ENCODE peak calls at places on chromosomes 11 and 22, in seven cellular contexts. O, Q, T, H, M, N and B are unnamed samples.

GRCh38 chr11:94544832-94545640 is 1.3 kb downstream of the FUT4 start:
- DNase-seq in O (peak; percentile 86), Q (peak; percentile 70), T (peak; percentile 81), H (peak; percentile 29), M (peak; percentile 69), N (no peak), B (no peak)

GRCh38 chr11:47394322-47395224 is 13.8 kb upstream of the SLC39A13 start:
- DNase-seq in O (peak; percentile 84), Q (peak; percentile 85), T (no peak), H (peak; percentile 90), M (peak; percentile 61), N (no peak), B (no peak)

GRCh38 chr11:124070906-124071621 is 29.9 kb upstream of the OR10G7 start:
- DNase-seq in O (peak; percentile 82), Q (peak; percentile 81), T (no peak), H (peak; percentile 90), M (peak; percentile 75), N (peak; percentile 67), B (peak; percentile 22)

GRCh38 chr22:45903355-45904149 is 73.4 kb downstream of the WNT7B start:
- DNase-seq in O (no peak), Q (no peak), T (no peak), H (peak; percentile 76), M (no peak), N (peak; percentile 27), B (no peak)

GRCh38 chr11:66727883-66728759 is 895 bp downstream of the SPTBN2 start:
- DNase-seq in O (no peak), Q (no peak), T (no peak), H (no peak), M (peak; percentile 52), N (no peak), B (no peak)

GRCh38 chr22:29165336-29166060 is 40.2 kb upstream of the EMID1 start:
- DNase-seq in O (peak; percentile 46), Q (peak; percentile 20), T (no peak), H (no peak), M (peak; percentile 40), N (no peak), B (no peak)

GRCh38 chr11:70460111-70460510 is 61.8 kb downstream of the CTTN start:
- DNase-seq in O (no peak), Q (no peak), T (no peak), H (no peak), M (no peak), N (no peak), B (no peak)

GRCh38 chr11:115939726-115940421 is 435.7 kb upstream of the CADM1 start:
- DNase-seq in O (no peak), Q (no peak), T (no peak), H (no peak), M (no peak), N (no peak), B (no peak)

GRCh38 chr11:57781529-57781943 is 19.9 kb downstream of the CTNND1 start:
- DNase-seq in O (peak; percentile 86), Q (peak; percentile 78), T (no peak), H (no peak), M (no peak), N (no peak), B (no peak)

GRCh38 chr11:133918606-133919260 is 38.0 kb downstream of the IGSF9B start:
- DNase-seq in O (peak; percentile 65), Q (no peak), T (no peak), H (no peak), M (no peak), N (no peak), B (no peak)

GRCh38 chr11:133919330-133920108 is 37.2 kb downstream of the IGSF9B start:
- DNase-seq in O (no peak), Q (no peak), T (no peak), H (no peak), M (no peak), N (no peak), B (no peak)

GRCh38 chr11:133916790-133917440 is 39.9 kb downstream of the IGSF9B start:
- DNase-seq in O (no peak), Q (no peak), T (no peak), H (no peak), M (no peak), N (no peak), B (no peak)

GRCh38 chr11:133920109-133920990 is 36.4 kb downstream of the IGSF9B start:
- DNase-seq in O (no peak), Q (no peak), T (no peak), H (no peak), M (no peak), N (no peak), B (no peak)

DNA sequence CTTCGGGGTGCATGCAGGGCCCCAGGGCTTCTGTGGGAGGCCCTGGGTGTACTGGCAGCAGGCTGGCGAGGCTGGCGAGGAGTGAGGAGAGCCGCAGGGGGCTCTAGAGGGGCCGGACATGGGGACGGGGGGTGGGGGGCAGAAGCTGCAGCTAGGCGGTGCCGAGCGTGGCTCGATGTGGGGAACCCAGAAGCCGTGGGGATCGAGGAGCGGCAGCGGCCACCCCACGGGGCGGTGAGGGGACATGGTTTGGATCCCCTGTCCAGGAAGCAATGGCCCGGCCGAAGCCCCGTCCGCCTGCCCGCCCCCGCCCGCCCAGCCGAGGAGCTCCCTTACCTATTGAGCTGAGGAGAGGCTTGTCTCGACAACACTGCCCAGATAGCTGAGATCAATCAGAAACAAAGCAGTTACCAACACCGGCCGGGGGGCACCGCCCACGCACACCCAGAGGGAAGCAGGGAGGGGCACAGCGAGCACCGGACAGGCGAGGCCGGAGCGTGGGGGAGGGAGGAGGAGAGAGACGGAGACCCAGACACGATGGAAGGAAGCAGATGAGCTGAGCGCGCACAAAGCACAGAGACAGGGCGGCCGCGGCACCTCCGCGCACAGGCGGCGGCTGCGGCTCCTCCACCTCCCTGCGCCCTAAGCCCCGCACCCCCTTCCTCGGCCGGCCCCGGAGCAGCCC is 38.7 kb downstream of the IGSF9B start:
- DNase-seq in O (peak; percentile 42), Q (no peak), T (no peak), H (no peak), M (no peak), N (no peak), B (no peak)
- H3K4me3 ChIP-seq in O (no peak overlapping the region), Q (no peak overlapping the region), T (no peak overlapping the region), H (no peak overlapping the region), M (no peak overlapping the region), N (no peak overlapping the region), B (no peak overlapping the region)

GRCh38 chr11:127670372-127670771 is 669.8 kb upstream of the KIRREL3 start:
- DNase-seq in O (no peak), Q (no peak), T (no peak), H (no peak), M (no peak), N (no peak), B (no peak)

GRCh38 chr11:127677813-127678212 is 677.2 kb upstream of the KIRREL3 start:
- DNase-seq in O (no peak), Q (no peak), T (no peak), H (no peak), M (no peak), N (no peak), B (no peak)

GRCh38 chr11:127680146-127680545 is 679.6 kb upstream of the KIRREL3 start:
- DNase-seq in O (no peak), Q (no peak), T (no peak), H (no peak), M (no peak), N (no peak), B (no peak)

GRCh38 chr11:127674754-127675153 is 674.2 kb upstream of the KIRREL3 start:
- DNase-seq in O (no peak), Q (no peak), T (no peak), H (no peak), M (no peak), N (no peak), B (no peak)

GRCh38 chr11:127675602-127676001 is 675.0 kb upstream of the KIRREL3 start:
- DNase-seq in O (no peak), Q (no peak), T (no peak), H (peak; percentile 1), M (no peak), N (no peak), B (no peak)
- H3K4me3 ChIP-seq in O (no peak overlapping the region), Q (no peak overlapping the region), T (no peak overlapping the region), H (no peak overlapping the region), M (no peak overlapping the region), N (no peak overlapping the region), B (no peak overlapping the region)

GRCh38 chr11:121429556-121429955 is 22.6 kb upstream of the SORL1 start:
- DNase-seq in O (no peak), Q (no peak), T (no peak), H (no peak), M (no peak), N (no peak), B (no peak)
- H3K4me3 ChIP-seq in O (no peak overlapping the region), Q (no peak overlapping the region), T (no peak overlapping the region), H (no peak overlapping the region), M (no peak overlapping the region), N (no peak overlapping the region), B (no peak overlapping the region)

GRCh38 chr11:32435152-32435480 is 223 bp downstream of the WT1 start:
- DNase-seq in O (no peak), Q (no peak), T (no peak), H (peak; percentile 75), M (no peak), N (no peak), B (no peak)
- H3K4me3 ChIP-seq in O (no peak overlapping the region), Q (peak overlapping the region; percentile 21), T (peak overlapping the region; percentile 44), H (peak overlapping the region; percentile 22), M (peak overlapping the region; percentile 34), N (no peak overlapping the region), B (peak overlapping the region; percentile 48)

DNA sequence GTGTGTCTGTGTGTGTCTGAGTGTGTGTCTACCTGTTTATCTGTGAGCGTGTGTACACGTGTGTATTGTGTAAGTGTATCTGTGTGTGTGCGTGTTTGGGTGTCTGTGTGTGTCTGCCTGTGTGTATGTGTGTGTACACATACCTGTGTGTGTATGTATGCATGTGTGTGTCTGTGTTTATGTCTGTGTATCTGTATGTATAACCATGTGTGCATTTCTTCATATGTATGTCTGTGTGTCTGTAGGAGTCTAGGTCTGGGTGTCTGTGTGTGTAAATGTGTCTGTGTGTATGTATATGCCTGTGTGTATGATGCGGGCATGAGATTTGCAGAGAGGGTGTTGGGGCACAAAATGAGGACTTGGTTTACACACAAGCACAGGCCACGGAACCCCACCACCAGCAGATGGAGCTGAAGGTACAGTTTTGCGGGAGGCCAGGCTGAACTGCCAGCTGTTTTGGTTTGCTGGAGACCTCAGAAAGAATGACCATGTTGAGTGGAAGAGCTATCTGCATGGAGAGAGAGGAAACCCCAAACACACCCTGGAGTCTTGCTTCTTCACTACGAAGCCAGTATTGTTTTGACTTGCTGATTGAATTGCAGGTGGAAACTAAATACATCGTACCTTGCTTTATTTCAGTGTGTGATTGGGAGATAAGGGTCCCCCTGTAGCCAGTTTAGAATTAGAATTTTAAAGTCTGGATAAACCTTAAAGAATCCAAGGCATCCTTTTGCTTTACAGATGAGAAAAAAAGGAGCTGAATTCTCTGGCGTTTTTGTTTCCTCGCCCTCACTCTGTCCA is 497.2 kb downstream of the NTM start:
- DNase-seq in O (peak; percentile 84), Q (no peak), T (no peak), H (peak; percentile 92), M (peak; percentile 84), N (peak; percentile 81), B (no peak)
- H3K4me3 ChIP-seq in O (no peak overlapping the region), Q (no peak overlapping the region), T (no peak overlapping the region), H (no peak overlapping the region), M (no peak overlapping the region), N (no peak overlapping the region), B (no peak overlapping the region)

GRCh38 chr11:105007463-105007862 is 15.5 kb downstream of the CASP5 start:
- DNase-seq in O (no peak), Q (no peak), T (no peak), H (no peak), M (no peak), N (no peak), B (no peak)
- H3K4me3 ChIP-seq in O (no peak overlapping the region), Q (no peak overlapping the region), T (no peak overlapping the region), H (no peak overlapping the region), M (no peak overlapping the region), N (no peak overlapping the region), B (no peak overlapping the region)